ENCODE peak calls at places on chromosomes 12 and 14, in ten cellular contexts. O is IMR-90, W is A549, F is H54, M is transverse colon, X is uterus, I is NB4, L is ovary, B is suprapubic skin, S is breast epithelium. R is an unnamed sample.

GRCh38 chr14:69117020-69117767 is 35.7 kb downstream of the DCAF5 start:
- DNase-seq in O (no peak), W (no peak), F (no peak), M (no peak), X (no peak), I (no peak), L (no peak), B (no peak), S (no peak), R (no peak)

GRCh38 chr12:55874465-55874864 is 31.7 kb upstream of the MMP19 start:
- DNase-seq in O (no peak), W (no peak), F (no peak), M (no peak), X (no peak), I (no peak), L (no peak), B (no peak), S (no peak), R (no peak)

GRCh38 chr12:45543887-45544286 is 185.6 kb upstream of the ARID2 start:
- DNase-seq in O (peak; percentile 87), W (peak; percentile 62), F (peak; percentile 46), M (peak; percentile 39), X (peak; percentile 20), I (peak; percentile 90), L (no peak), B (no peak), S (no peak), R (peak; percentile 39)

GRCh38 chr14:92489394-92490238 is 24.0 kb upstream of the RIN3 start:
- DNase-seq in O (no peak), W (no peak), F (no peak), M (no peak), X (no peak), I (no peak), L (no peak), B (no peak), S (no peak), R (no peak)

GRCh38 chr14:67734675-67735074 is 33.0 kb downstream of the RDH12 start:
- DNase-seq in O (peak; percentile 20), W (no peak), F (peak; percentile 11), M (no peak), X (no peak), I (no peak), L (no peak), B (no peak), S (no peak), R (no peak)

GRCh38 chr12:61854902-61855301 is 405.3 kb upstream of the USP15 start:
- DNase-seq in O (no peak), W (no peak), F (no peak), M (no peak), X (no peak), I (no peak), L (no peak), B (no peak), S (no peak), R (no peak)

GRCh38 chr12:132600048-132601032 is 10.0 kb downstream of the LRCOL1 start:
- DNase-seq in O (peak; percentile 61), W (peak; percentile 76), F (peak; percentile 74), M (peak; percentile 71), X (peak; percentile 57), I (peak; percentile 83), L (peak; percentile 72), B (no peak), S (peak; percentile 51), R (peak; percentile 82)

GRCh38 chr12:127280393-127281275 is 986.3 kb upstream of the TMEM132C start:
- DNase-seq in O (no peak), W (peak; percentile 3), F (no peak), M (peak; percentile 70), X (no peak), I (no peak), L (no peak), B (no peak), S (no peak), R (peak; percentile 32)

GRCh38 chr14:21101802-21102413 is 1.0 kb downstream of the TMEM253 start:
- DNase-seq in O (no peak), W (no peak), F (no peak), M (no peak), X (no peak), I (peak; percentile 51), L (no peak), B (peak; percentile 66), S (peak; percentile 14), R (no peak)

GRCh38 chr14:59251811-59252771 is 63.6 kb downstream of the DAAM1 start:
- DNase-seq in O (peak; percentile 44), W (no peak), F (no peak), M (no peak), X (no peak), I (no peak), L (no peak), B (no peak), S (no peak), R (no peak)

GRCh38 chr12:15679146-15679545 is 110.0 kb downstream of the EPS8 start:
- DNase-seq in O (peak; percentile 56), W (no peak), F (no peak), M (no peak), X (no peak), I (no peak), L (no peak), B (no peak), S (no peak), R (no peak)

GRCh38 chr12:122836027-122836921 is 1.0 kb downstream of the HIP1R start:
- DNase-seq in O (peak; percentile 16), W (peak; percentile 50), F (no peak), M (peak; percentile 72), X (no peak), I (peak; percentile 85), L (no peak), B (no peak), S (peak; percentile 71), R (no peak)

GRCh38 chr12:124837958-124838803 is 25.5 kb downstream of the SCARB1 start:
- DNase-seq in O (peak; percentile 98), W (peak; percentile 94), F (peak; percentile 89), M (peak; percentile 93), X (peak; percentile 90), I (no peak), L (peak; percentile 93), B (no peak), S (peak; percentile 90), R (peak; percentile 88)
- TF ChIP-seq POLR2A in O (no peak), W (no peak), F (no peak), M (no peak), X (no peak), I (no peak), L (no peak), B (no peak), S (no peak), R (no peak)

DNA sequence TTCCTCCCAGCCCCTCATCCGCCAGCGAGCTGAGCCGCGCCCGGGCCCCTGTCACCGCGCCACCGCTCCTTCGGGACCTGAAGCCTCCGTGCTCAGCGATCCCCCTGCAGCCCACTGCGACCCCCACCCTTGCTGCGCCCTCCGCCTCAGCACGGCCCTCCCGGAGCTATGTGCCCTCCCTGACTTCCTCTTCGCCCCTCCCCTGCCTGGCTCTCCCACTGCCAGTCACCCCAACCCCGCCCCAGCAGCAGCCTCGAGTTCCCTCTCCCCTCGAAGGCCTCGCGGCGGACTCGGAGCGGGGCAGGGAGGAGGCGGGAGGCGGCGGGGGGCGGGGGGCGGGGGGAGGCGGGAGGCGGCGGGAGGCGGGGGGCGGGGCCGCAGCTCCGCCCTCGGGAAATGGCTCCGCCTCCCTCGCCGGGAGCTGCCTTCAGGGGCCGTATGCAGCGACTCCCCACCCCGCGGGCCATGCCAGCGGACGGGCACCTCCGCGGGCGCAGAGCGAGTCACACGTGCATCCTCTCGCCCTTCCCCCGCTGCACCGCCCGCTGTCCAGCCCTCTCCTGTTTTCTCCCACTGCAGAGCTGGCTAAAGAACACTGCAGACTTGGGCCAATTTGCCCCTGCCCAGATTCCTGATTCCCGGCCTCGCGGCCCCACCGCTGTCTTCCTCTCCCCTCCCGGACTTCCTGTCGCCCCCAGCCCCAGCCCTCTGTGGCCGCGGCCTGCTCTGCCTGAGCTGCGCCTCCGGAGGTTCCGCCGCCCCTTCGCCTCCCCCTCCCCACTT is 29.1 kb upstream of the ADIPOR2 start:
- DNase-seq in O (peak; percentile 82), W (peak; percentile 83), F (peak; percentile 97), M (peak; percentile 95), X (peak; percentile 82), I (peak; percentile 95), L (peak; percentile 85), B (peak; percentile 94), S (peak; percentile 84), R (peak; percentile 90)
- TF ChIP-seq POLR2A in O (no peak), W (peak; percentile 68), F (peak; percentile 28), M (peak; percentile 49), X (peak; percentile 67), I (peak; percentile 53), L (peak; percentile 49), B (no peak), S (no peak), R (peak; percentile 60)

DNA sequence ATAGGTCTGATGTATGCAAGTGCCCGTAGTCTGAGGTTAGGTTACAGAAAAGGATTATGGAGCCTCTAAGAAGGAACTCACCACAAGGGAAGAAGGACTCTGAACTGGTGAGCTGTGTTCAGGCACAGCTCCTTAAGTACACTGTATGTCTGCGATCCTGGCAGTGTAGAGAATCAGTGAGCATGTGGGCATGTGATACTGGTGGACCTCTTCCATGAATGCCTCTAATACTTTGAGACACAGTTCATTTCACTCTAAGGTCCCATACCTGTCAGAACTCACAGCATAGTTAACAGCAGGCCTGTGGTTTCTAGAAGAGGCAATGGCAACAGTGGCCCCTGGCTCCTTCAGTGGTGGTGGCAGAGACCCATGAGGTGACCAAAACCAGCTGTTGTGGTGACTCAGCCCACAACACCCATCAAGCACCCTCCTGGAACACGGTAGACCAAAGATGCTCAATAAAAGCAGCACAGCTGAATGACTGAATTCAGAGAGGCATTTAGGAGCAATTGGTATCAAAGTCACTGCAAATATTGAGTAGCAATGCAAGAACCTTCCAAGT is 6.9 kb upstream of the OR6J1 start:
- DNase-seq in O (no peak), W (no peak), F (no peak), M (no peak), X (no peak), I (peak; percentile 69), L (no peak), B (no peak), S (no peak), R (no peak)
- TF ChIP-seq POLR2A in O (no peak), W (peak; percentile 77), F (peak; percentile 25), M (no peak), X (no peak), I (peak; percentile 71), L (no peak), B (no peak), S (no peak), R (no peak)

DNA sequence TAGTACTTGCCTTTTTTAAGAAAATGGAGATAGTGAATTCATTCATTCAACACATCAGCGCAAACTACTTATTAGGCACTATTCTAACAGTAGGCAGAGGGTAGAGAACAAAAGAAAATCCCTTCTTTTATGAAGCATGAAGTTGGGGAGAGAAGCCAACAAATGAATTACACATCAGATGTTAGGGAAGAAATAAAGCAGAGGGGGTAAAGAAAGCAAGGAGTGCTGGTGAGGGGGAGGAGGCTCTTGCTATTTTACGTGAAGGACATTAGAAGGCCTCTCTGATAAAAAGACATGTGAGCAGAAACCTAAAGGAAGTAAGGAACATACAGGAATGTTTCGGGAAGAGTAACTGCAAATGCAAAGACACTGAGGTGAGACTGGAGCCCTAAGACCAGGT is 22.2 kb downstream of the TFCP2 start:
- DNase-seq in O (no peak), W (no peak), F (no peak), M (no peak), X (no peak), I (no peak), L (no peak), B (no peak), S (no peak), R (no peak)
- TF ChIP-seq POLR2A in O (no peak), W (no peak), F (no peak), M (no peak), X (no peak), I (no peak), L (no peak), B (no peak), S (no peak), R (no peak)

R was measured in heart left ventricle.